ENCODE peak calls at places on chromosome 15, in four cellular contexts. One of them, this sample, is unnamed.

GRCh38 chr15:37078000-37078399 is 22.3 kb downstream of the MEIS2 start:
- DNase-seq in GM12878: no peak
- DNase-seq in K562: no peak
- DNase-seq in SK-N-SH: no peak
- DNase-seq in this sample: no peak

GRCh38 chr15:80228959-80229610 is 22.9 kb downstream of the CTXND1 start:
- DNase-seq in GM12878: no peak
- DNase-seq in K562: no peak
- DNase-seq in SK-N-SH: no peak
- DNase-seq in this sample: no peak

GRCh38 chr15:70140543-70141375 is 43.0 kb upstream of the TLE3 start:
- DNase-seq in GM12878: no peak
- DNase-seq in K562: no peak
- DNase-seq in SK-N-SH: no peak
- DNase-seq in this sample: no peak

GRCh38 chr15:72532991-72533601 is 59.0 kb downstream of the ARIH1 start:
- DNase-seq in GM12878: no peak
- DNase-seq in K562: no peak
- DNase-seq in SK-N-SH: no peak
- DNase-seq in this sample: no peak

GRCh38 chr15:70742928-70743327 is 20.4 kb downstream of the UACA start:
- DNase-seq in GM12878: no peak
- DNase-seq in K562: no peak
- DNase-seq in SK-N-SH: no peak
- DNase-seq in this sample: no peak

GRCh38 chr15:67043939-67044771 is 21.2 kb upstream of the SMAD3 start:
- DNase-seq in GM12878: no peak
- DNase-seq in K562: no peak
- DNase-seq in SK-N-SH: no peak
- DNase-seq in this sample: no peak

GRCh38 chr15:23629234-23629805 is 18.3 kb downstream of the MAGEL2 start:
- DNase-seq in GM12878: no peak
- DNase-seq in K562: peak; percentile 16
- DNase-seq in SK-N-SH: peak; percentile 38
- DNase-seq in this sample: no peak

GRCh38 chr15:65931221-65931620 is 61.9 kb downstream of the RAB11A start:
- DNase-seq in GM12878: no peak
- DNase-seq in K562: no peak
- DNase-seq in SK-N-SH: no peak
- DNase-seq in this sample: no peak

GRCh38 chr15:71085809-71086208 is 29.5 kb upstream of the THSD4 start:
- DNase-seq in GM12878: no peak
- DNase-seq in K562: no peak
- DNase-seq in SK-N-SH: no peak
- DNase-seq in this sample: no peak

GRCh38 chr15:33191641-33192040 is 2.9 kb downstream of the FMN1 start:
- DNase-seq in GM12878: no peak
- DNase-seq in K562: no peak
- DNase-seq in SK-N-SH: no peak
- DNase-seq in this sample: no peak

GRCh38 chr15:51869074-51869425 is 39.6 kb downstream of the TMOD3 start:
- DNase-seq in GM12878: no peak
- DNase-seq in K562: no peak
- DNase-seq in SK-N-SH: peak; percentile 32
- DNase-seq in this sample: peak; percentile 85

GRCh38 chr15:76625267-76625666 is 279.9 kb downstream of the SCAPER start:
- DNase-seq in GM12878: no peak
- DNase-seq in K562: no peak
- DNase-seq in SK-N-SH: no peak
- DNase-seq in this sample: no peak

GRCh38 chr15:64019764-64020163 is 26.5 kb downstream of the DAPK2 start:
- DNase-seq in GM12878: peak; percentile 45
- DNase-seq in K562: no peak
- DNase-seq in SK-N-SH: no peak
- DNase-seq in this sample: no peak

GRCh38 chr15:88021601-88022000 is 234.9 kb downstream of the NTRK3 start:
- DNase-seq in GM12878: no peak
- DNase-seq in K562: no peak
- DNase-seq in SK-N-SH: no peak
- DNase-seq in this sample: no peak

GRCh38 chr15:68283401-68283800 is 5.9 kb downstream of the FEM1B start:
- DNase-seq in GM12878: no peak
- DNase-seq in K562: no peak
- DNase-seq in SK-N-SH: no peak
- DNase-seq in this sample: no peak

GRCh38 chr15:42157381-42157780 is 945 bp upstream of the PLA2G4F start:
- DNase-seq in GM12878: no peak
- DNase-seq in K562: no peak
- DNase-seq in SK-N-SH: no peak
- DNase-seq in this sample: no peak

GRCh38 chr15:42156266-42156922 is at the start of gene PLA2G4F:
- DNase-seq in GM12878: no peak
- DNase-seq in K562: no peak
- DNase-seq in SK-N-SH: no peak
- DNase-seq in this sample: no peak

GRCh38 chr15:42153874-42154575 is 2.4 kb downstream of the PLA2G4F start:
- DNase-seq in GM12878: no peak
- DNase-seq in K562: no peak
- DNase-seq in SK-N-SH: no peak
- DNase-seq in this sample: no peak

GRCh38 chr15:42154576-42155355 is 1.7 kb downstream of the PLA2G4F start:
- DNase-seq in GM12878: no peak
- DNase-seq in K562: no peak
- DNase-seq in SK-N-SH: no peak
- DNase-seq in this sample: no peak

GRCh38 chr15:42155546-42156265 is 730 bp downstream of the PLA2G4F start:
- DNase-seq in GM12878: no peak
- DNase-seq in K562: peak; percentile 55
- DNase-seq in SK-N-SH: peak; percentile 58
- DNase-seq in this sample: no peak
- TF ChIP-seq JUND in GM12878: no peak
- TF ChIP-seq JUND in K562: no peak
- TF ChIP-seq JUND in SK-N-SH: no peak
- TF ChIP-seq JUND in this sample: no peak

GRCh38 chr15:25536801-25537310 is 98.0 kb upstream of the UBE3A start:
- DNase-seq in GM12878: no peak
- DNase-seq in K562: no peak
- DNase-seq in SK-N-SH: no peak
- DNase-seq in this sample: no peak

GRCh38 chr15:25529774-25530173 is 91.0 kb upstream of the UBE3A start:
- DNase-seq in GM12878: no peak
- DNase-seq in K562: no peak
- DNase-seq in SK-N-SH: no peak
- DNase-seq in this sample: no peak

GRCh38 chr15:25535866-25536265 is 97.0 kb upstream of the UBE3A start:
- DNase-seq in GM12878: no peak
- DNase-seq in K562: no peak
- DNase-seq in SK-N-SH: no peak
- DNase-seq in this sample: no peak

GRCh38 chr15:25532269-25532668 is 93.4 kb upstream of the UBE3A start:
- DNase-seq in GM12878: no peak
- DNase-seq in K562: no peak
- DNase-seq in SK-N-SH: no peak
- DNase-seq in this sample: no peak

DNA sequence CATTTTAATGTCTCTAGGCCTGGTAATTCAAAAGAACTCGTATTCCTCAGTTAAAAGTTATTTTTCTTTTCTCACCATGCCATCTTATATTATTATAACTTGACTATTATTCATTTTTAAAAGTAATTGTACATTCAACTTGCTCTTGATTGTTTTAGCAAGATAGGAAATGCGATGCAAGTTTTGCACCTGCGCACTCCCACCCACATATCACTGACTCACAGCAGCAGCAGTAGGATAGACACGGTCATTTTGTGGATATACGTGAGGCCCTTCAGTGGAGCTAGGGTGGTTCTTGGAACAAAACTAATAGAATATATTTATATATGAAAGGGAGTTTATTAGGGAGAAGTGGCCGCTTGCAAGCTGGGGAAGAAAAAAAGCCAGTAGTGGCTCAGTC is 95.5 kb upstream of the UBE3A start:
- DNase-seq in GM12878: no peak
- DNase-seq in K562: no peak
- DNase-seq in SK-N-SH: no peak
- DNase-seq in this sample: no peak
- TF ChIP-seq JUND in GM12878: no peak
- TF ChIP-seq JUND in K562: no peak
- TF ChIP-seq JUND in SK-N-SH: no peak
- TF ChIP-seq JUND in this sample: no peak

DNA sequence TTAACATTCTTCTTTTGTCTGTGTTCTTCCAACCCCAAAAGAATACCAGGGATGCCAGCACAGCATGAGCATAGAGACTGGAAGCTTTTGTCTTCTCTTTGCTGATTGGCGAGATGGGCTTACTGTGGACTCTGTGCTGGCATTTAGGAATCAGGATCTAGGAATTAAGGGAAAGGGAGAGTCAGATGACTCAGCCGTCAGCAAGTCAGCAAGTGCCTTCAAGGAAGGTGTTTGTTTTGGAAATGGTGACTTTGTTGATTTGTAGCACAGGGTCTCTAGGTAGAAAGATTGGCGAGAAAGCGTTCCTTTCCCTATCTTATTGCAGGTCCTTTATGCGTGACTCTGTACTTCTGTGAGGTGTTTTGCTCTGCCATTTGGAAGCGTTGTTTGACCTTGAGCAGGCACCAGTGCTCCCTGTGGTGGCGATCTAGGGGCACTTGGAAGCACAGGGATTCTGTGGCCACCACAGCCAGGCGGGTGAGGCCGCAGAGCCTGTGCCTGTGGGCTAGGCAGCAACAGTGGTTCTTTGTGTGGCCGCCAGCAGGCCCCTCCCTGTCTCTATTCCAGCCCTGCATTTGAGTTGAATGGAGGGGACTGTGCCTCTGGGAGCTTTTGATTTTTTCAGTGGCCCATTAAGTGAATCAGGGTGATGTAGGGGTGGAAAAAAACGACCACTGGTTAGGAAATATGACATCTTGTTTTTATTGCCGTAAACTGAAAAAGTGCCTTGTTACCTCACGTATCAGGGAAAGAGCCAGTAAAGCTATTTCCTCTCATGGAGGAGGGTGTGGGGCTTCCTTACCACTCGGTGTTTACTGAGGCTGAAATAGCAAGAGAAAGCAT is 19.0 kb downstream of the FAN1 start:
- DNase-seq in GM12878: no peak
- DNase-seq in K562: no peak
- DNase-seq in SK-N-SH: no peak
- DNase-seq in this sample: peak; percentile 6
- TF ChIP-seq JUND in GM12878: no peak
- TF ChIP-seq JUND in K562: no peak
- TF ChIP-seq JUND in SK-N-SH: no peak
- TF ChIP-seq JUND in this sample: no peak

GRCh38 chr15:78850926-78851600 is 21.6 kb upstream of the MORF4L1 start:
- DNase-seq in GM12878: no peak
- DNase-seq in K562: no peak
- DNase-seq in SK-N-SH: no peak
- DNase-seq in this sample: no peak

GRCh38 chr15:78850352-78850751 is 22.3 kb upstream of the MORF4L1 start:
- DNase-seq in GM12878: no peak
- DNase-seq in K562: no peak
- DNase-seq in SK-N-SH: no peak
- DNase-seq in this sample: no peak

GRCh38 chr15:78854973-78855372 is 17.7 kb upstream of the MORF4L1 start:
- DNase-seq in GM12878: no peak
- DNase-seq in K562: no peak
- DNase-seq in SK-N-SH: no peak
- DNase-seq in this sample: no peak

GRCh38 chr15:78855746-78856145 is 16.9 kb upstream of the MORF4L1 start:
- DNase-seq in GM12878: no peak
- DNase-seq in K562: no peak
- DNase-seq in SK-N-SH: no peak
- DNase-seq in this sample: no peak

DNA sequence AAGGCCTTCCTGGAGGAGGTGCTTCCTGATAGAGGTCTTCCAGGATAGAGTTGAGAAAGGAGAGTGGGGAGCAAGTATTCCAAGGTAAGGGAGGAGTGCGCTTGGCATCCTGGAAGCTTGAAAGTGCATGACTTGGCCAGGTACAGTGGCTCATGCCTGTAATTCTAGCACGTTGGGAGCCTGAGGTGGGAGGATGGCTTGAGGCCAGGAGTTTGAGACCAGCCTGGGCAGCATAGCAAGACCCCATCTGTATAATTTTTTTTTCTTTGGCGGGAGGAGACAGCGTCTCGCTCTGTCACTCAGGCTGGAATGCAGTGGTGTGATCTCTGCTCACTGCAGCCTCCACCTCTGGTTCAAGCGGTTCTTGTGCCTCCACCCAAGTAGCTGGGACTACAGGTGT is 19.2 kb upstream of the MORF4L1 start:
- DNase-seq in GM12878: no peak
- DNase-seq in K562: no peak
- DNase-seq in SK-N-SH: no peak
- DNase-seq in this sample: no peak
- TF ChIP-seq JUND in GM12878: no peak
- TF ChIP-seq JUND in K562: no peak
- TF ChIP-seq JUND in SK-N-SH: no peak
- TF ChIP-seq JUND in this sample: no peak

GRCh38 chr15:74265046-74265639 is 29.0 kb downstream of the CCDC33 start:
- DNase-seq in GM12878: no peak
- DNase-seq in K562: peak; percentile 65
- DNase-seq in SK-N-SH: no peak
- DNase-seq in this sample: no peak
- TF ChIP-seq JUND in GM12878: no peak
- TF ChIP-seq JUND in K562: no peak
- TF ChIP-seq JUND in SK-N-SH: no peak
- TF ChIP-seq JUND in this sample: no peak

GRCh38 chr15:90596943-90597342 is 67.2 kb downstream of the CRTC3 start:
- DNase-seq in GM12878: no peak
- DNase-seq in K562: no peak
- DNase-seq in SK-N-SH: no peak
- DNase-seq in this sample: no peak

GRCh38 chr15:90598679-90599078 is 69.0 kb downstream of the CRTC3 start:
- DNase-seq in GM12878: no peak
- DNase-seq in K562: no peak
- DNase-seq in SK-N-SH: no peak
- DNase-seq in this sample: no peak

GRCh38 chr15:90599116-90599515 is 69.4 kb downstream of the CRTC3 start:
- DNase-seq in GM12878: no peak
- DNase-seq in K562: no peak
- DNase-seq in SK-N-SH: no peak
- DNase-seq in this sample: no peak

GRCh38 chr15:90597477-90598052 is 67.8 kb downstream of the CRTC3 start:
- DNase-seq in GM12878: peak; percentile 68
- DNase-seq in K562: no peak
- DNase-seq in SK-N-SH: no peak
- DNase-seq in this sample: no peak

GRCh38 chr15:90598053-90598577 is 68.4 kb downstream of the CRTC3 start:
- DNase-seq in GM12878: peak; percentile 46
- DNase-seq in K562: peak; percentile 74
- DNase-seq in SK-N-SH: no peak
- DNase-seq in this sample: no peak
- TF ChIP-seq JUND in GM12878: no peak
- TF ChIP-seq JUND in K562: no peak
- TF ChIP-seq JUND in SK-N-SH: no peak
- TF ChIP-seq JUND in this sample: no peak

This sample was measured in HCT116.